ENCODE peak calls at places on chromosomes 6 and 20, in five cellular contexts. One of them, this sample, is unnamed.

GRCh38 chr6:70673601-70674000 is 5.9 kb downstream of the SMAP1 start:
- DNase-seq in A549: no peak
- DNase-seq in AG04449: no peak
- DNase-seq in prostate gland: no peak
- DNase-seq in AG04450: no peak
- DNase-seq in this sample: no peak

GRCh38 chr20:41391587-41392001 is 25.0 kb upstream of the EMILIN3 start:
- DNase-seq in A549: no peak
- DNase-seq in prostate gland: no peak
- DNase-seq in AG04449: no peak
- DNase-seq in AG04450: no peak
- DNase-seq in this sample: no peak

GRCh38 chr20:63951398-63952209 is 4.6 kb downstream of the UCKL1 start:
- DNase-seq in AG04450: no peak
- DNase-seq in AG04449: no peak
- DNase-seq in A549: no peak
- DNase-seq in prostate gland: peak
- DNase-seq in this sample: no peak

GRCh38 chr6:5270093-5270680 is 8.9 kb downstream of the FARS2 start:
- DNase-seq in AG04450: no peak
- DNase-seq in A549: no peak
- DNase-seq in AG04449: no peak
- DNase-seq in prostate gland: no peak
- DNase-seq in this sample: no peak

GRCh38 chr6:126056355-126057004 is 70.1 kb downstream of the TRMT11 start:
- DNase-seq in A549: no peak
- DNase-seq in prostate gland: no peak
- DNase-seq in AG04449: no peak
- DNase-seq in AG04450: no peak
- DNase-seq in this sample: no peak

GRCh38 chr6:69155467-69155866 is 520.4 kb downstream of the ADGRB3 start:
- DNase-seq in AG04449: no peak
- DNase-seq in prostate gland: no peak
- DNase-seq in A549: no peak
- DNase-seq in AG04450: no peak
- DNase-seq in this sample: no peak

GRCh38 chr6:41527721-41528408 is 18.3 kb upstream of the FOXP4 start:
- DNase-seq in prostate gland: no peak
- DNase-seq in AG04450: no peak
- DNase-seq in AG04449: no peak
- DNase-seq in A549: no peak
- DNase-seq in this sample: peak

GRCh38 chr6:15143540-15143939 is 102.3 kb upstream of the JARID2 start:
- DNase-seq in A549: no peak
- DNase-seq in AG04450: no peak
- DNase-seq in prostate gland: no peak
- DNase-seq in AG04449: no peak
- DNase-seq in this sample: no peak

GRCh38 chr6:111769365-111770127 is 103.7 kb downstream of the FYN start:
- DNase-seq in AG04449: no peak
- DNase-seq in AG04450: no peak
- DNase-seq in A549: no peak
- DNase-seq in prostate gland: no peak
- DNase-seq in this sample: no peak

GRCh38 chr20:13936781-13937576 is 53.4 kb downstream of the SEL1L2 start:
- DNase-seq in AG04450: no peak
- DNase-seq in AG04449: no peak
- DNase-seq in prostate gland: no peak
- DNase-seq in A549: no peak
- DNase-seq in this sample: no peak

GRCh38 chr6:148868314-148868713 is 121.5 kb downstream of the UST start:
- DNase-seq in AG04449: no peak
- DNase-seq in prostate gland: no peak
- DNase-seq in AG04450: peak
- DNase-seq in A549: no peak
- DNase-seq in this sample: no peak

GRCh38 chr20:3473944-3474343 is 3.1 kb downstream of the ATRN start:
- DNase-seq in AG04449: no peak
- DNase-seq in AG04450: no peak
- DNase-seq in A549: no peak
- DNase-seq in prostate gland: no peak
- DNase-seq in this sample: peak

GRCh38 chr6:30557683-30557981 is 537 bp downstream of the PRR3 start:
- DNase-seq in prostate gland: no peak
- DNase-seq in A549: no peak
- DNase-seq in AG04449: no peak
- DNase-seq in AG04450: no peak
- DNase-seq in this sample: peak

GRCh38 chr6:139713911-139714527 is 339.6 kb upstream of the CITED2 start:
- DNase-seq in AG04449: no peak
- DNase-seq in AG04450: no peak
- DNase-seq in prostate gland: no peak
- DNase-seq in A549: no peak
- DNase-seq in this sample: no peak

GRCh38 chr20:50248104-50248631 is 57.5 kb downstream of the CEBPB start:
- DNase-seq in A549: no peak
- DNase-seq in AG04450: no peak
- DNase-seq in prostate gland: no peak
- DNase-seq in AG04449: no peak
- DNase-seq in this sample: no peak

GRCh38 chr6:3535716-3536435 is 79.0 kb upstream of the SLC22A23 start:
- DNase-seq in prostate gland: no peak
- DNase-seq in AG04450: no peak
- DNase-seq in A549: no peak
- DNase-seq in AG04449: no peak
- DNase-seq in this sample: no peak
- H3K4me3 ChIP-seq in prostate gland: no peak
- H3K4me3 ChIP-seq in AG04450: no peak
- H3K4me3 ChIP-seq in A549: no peak
- H3K4me3 ChIP-seq in AG04449: no peak
- H3K4me3 ChIP-seq in this sample: no peak

DNA sequence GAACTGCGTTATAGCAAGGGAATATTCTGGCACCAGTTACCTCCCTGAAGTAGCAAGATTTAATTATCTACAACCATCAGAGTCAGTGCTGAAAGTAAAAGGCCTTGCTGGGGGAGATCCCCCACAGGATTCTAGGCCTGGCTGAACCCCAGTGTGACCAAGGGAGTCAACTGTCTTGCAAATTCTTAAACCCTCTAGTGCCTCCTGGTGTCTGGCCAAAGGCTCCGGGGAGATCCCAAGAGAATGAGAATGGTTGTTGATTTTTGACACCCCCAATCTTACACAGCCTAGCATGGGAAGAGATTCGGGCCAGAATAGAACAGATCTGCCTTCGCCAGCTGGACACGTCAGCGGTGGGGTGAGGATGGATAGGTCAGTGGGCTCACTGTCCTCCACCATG is 179.4 kb downstream of the ERMARD start:
- DNase-seq in A549: no peak
- DNase-seq in AG04450: no peak
- DNase-seq in prostate gland: no peak
- DNase-seq in AG04449: no peak
- DNase-seq in this sample: no peak
- TF ChIP-seq CTCF in A549: no peak
- TF ChIP-seq CTCF in AG04450: no peak
- TF ChIP-seq CTCF in prostate gland: no peak
- TF ChIP-seq CTCF in AG04449: no peak
- TF ChIP-seq CTCF in this sample: no peak

DNA sequence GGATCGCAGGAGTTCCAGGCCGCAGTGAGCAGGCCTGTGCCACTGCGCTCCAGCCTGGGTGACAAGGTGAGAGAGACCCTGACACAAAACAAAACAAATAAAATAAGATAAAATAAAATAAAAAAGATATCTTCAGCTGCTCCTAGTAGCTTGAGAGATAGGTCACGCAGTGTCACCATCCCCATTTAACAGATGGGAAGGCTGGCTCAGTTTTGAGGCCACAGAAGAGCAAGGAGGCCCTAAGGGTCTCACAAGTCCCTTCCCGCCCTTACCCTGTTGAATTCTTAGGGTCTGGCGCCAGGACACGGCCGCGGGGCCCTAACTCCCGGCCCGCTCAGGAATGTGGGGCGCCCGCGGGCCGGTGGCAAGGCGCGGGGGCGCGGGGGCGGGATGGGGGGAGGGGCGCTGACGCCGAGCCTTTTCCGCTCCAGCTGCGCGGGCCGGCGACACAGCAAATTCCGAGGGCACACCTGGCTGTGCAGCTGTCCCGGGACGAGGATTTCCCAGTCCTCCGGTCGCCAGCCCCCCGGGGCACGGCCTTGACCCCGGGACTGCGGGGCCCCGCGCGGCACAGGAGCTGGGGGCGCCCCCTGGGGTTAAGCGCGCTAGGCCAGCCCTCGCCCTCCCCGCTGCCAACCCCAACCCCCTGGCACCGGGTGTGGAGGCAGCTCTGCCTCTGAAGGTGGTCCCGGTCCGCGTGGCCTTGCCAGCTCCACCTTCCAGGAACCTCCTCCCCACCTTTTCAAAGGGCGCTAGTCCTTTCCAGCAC is 10.3 kb upstream of the R3HDML start:
- DNase-seq in AG04449: no peak
- DNase-seq in AG04450: no peak
- DNase-seq in A549: no peak
- DNase-seq in prostate gland: no peak
- DNase-seq in this sample: no peak
- H3K4me3 ChIP-seq in AG04449: no peak
- H3K4me3 ChIP-seq in AG04450: peak
- H3K4me3 ChIP-seq in A549: peak
- H3K4me3 ChIP-seq in prostate gland: peak
- H3K4me3 ChIP-seq in this sample: peak

GRCh38 chr20:60038400-60038799 is 80.2 kb downstream of the CDH26 start:
- DNase-seq in AG04450: no peak
- DNase-seq in AG04449: no peak
- DNase-seq in prostate gland: no peak
- DNase-seq in A549: no peak
- DNase-seq in this sample: no peak

GRCh38 chr20:60039526-60039925 is 81.3 kb downstream of the CDH26 start:
- DNase-seq in AG04450: no peak
- DNase-seq in A549: no peak
- DNase-seq in prostate gland: no peak
- DNase-seq in AG04449: no peak
- DNase-seq in this sample: no peak

GRCh38 chr20:60035486-60035885 is 77.3 kb downstream of the CDH26 start:
- DNase-seq in AG04449: no peak
- DNase-seq in AG04450: no peak
- DNase-seq in A549: no peak
- DNase-seq in prostate gland: no peak
- DNase-seq in this sample: no peak

GRCh38 chr20:60036346-60037119 is 78.3 kb downstream of the CDH26 start:
- DNase-seq in AG04450: no peak
- DNase-seq in A549: no peak
- DNase-seq in prostate gland: no peak
- DNase-seq in AG04449: no peak
- DNase-seq in this sample: no peak

DNA sequence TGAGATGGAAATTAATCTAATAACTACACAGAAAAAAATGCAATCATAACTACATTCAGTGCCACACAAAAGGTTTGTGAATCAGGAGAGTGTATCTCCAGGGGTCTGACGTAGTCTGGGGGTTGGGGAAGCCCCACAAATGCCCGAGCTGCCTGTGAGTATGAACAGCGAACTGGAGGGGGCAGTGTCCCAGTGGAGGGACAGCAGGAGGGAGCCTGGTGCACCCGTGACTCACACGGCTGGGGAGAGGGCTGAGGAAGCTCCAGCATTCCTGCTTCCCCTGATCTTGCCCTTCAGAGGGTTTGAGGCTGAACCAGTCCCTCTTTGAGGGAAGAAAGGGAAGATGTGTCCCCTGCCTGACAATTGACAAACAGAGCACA is 78.9 kb downstream of the CDH26 start:
- DNase-seq in AG04449: no peak
- DNase-seq in prostate gland: no peak
- DNase-seq in A549: peak
- DNase-seq in AG04450: no peak
- DNase-seq in this sample: no peak
- TF ChIP-seq CTCF in AG04449: peak
- TF ChIP-seq CTCF in prostate gland: no peak
- TF ChIP-seq CTCF in A549: no peak
- TF ChIP-seq CTCF in AG04450: peak
- TF ChIP-seq CTCF in this sample: no peak

GRCh38 chr20:38673261-38673660 is 51.0 kb upstream of the SLC32A1 start:
- DNase-seq in A549: no peak
- DNase-seq in AG04450: no peak
- DNase-seq in prostate gland: no peak
- DNase-seq in AG04449: no peak
- DNase-seq in this sample: no peak
- H3K4me3 ChIP-seq in A549: no peak
- H3K4me3 ChIP-seq in AG04450: peak
- H3K4me3 ChIP-seq in prostate gland: no peak
- H3K4me3 ChIP-seq in AG04449: peak
- H3K4me3 ChIP-seq in this sample: no peak

This sample was measured in GM12865.